ENCODE peak calls at places on chromosome 4, in four cellular contexts. One of them, this sample, is unnamed.

GRCh38 chr4:22391548-22391947 is 124.3 kb downstream of the ADGRA3 start:
- DNase-seq in stomach: no peak
- DNase-seq in A549: no peak
- DNase-seq in tibial nerve: no peak
- DNase-seq in this sample: no peak

GRCh38 chr4:6688879-6689505 is 4.7 kb upstream of the S100P start:
- DNase-seq in stomach: peak
- DNase-seq in A549: peak
- DNase-seq in tibial nerve: peak
- DNase-seq in this sample: peak

GRCh38 chr4:87100093-87100634 is 120.3 kb downstream of the KLHL8 start:
- DNase-seq in stomach: no peak
- DNase-seq in A549: no peak
- DNase-seq in tibial nerve: no peak
- DNase-seq in this sample: no peak

GRCh38 chr4:144645621-144646522 is at the start of gene HHIP:
- DNase-seq in stomach: peak
- DNase-seq in A549: peak
- DNase-seq in tibial nerve: peak
- DNase-seq in this sample: peak

GRCh38 chr4:8922481-8922880 is 50.8 kb upstream of the HMX1 start:
- DNase-seq in stomach: peak
- DNase-seq in A549: no peak
- DNase-seq in tibial nerve: no peak
- DNase-seq in this sample: no peak

GRCh38 chr4:22466582-22466981 is 49.3 kb downstream of the ADGRA3 start:
- DNase-seq in stomach: no peak
- DNase-seq in A549: no peak
- DNase-seq in tibial nerve: no peak
- DNase-seq in this sample: no peak

GRCh38 chr4:52825311-52826090 is 36.6 kb upstream of the RASL11B start:
- DNase-seq in stomach: no peak
- DNase-seq in A549: no peak
- DNase-seq in tibial nerve: no peak
- DNase-seq in this sample: no peak

GRCh38 chr4:147683172-147683571 is 791 bp downstream of the PRMT9 start:
- DNase-seq in stomach: no peak
- DNase-seq in A549: no peak
- DNase-seq in tibial nerve: no peak
- DNase-seq in this sample: peak

GRCh38 chr4:88244821-88245579 is 39.4 kb downstream of the PPM1K start:
- DNase-seq in stomach: no peak
- DNase-seq in A549: no peak
- DNase-seq in tibial nerve: no peak
- DNase-seq in this sample: peak

GRCh38 chr4:80202190-80202711 is 4.9 kb downstream of the PRDM8 start:
- DNase-seq in stomach: peak
- DNase-seq in A549: peak
- DNase-seq in tibial nerve: peak
- DNase-seq in this sample: peak

GRCh38 chr4:149993030-149993429 is 85.2 kb upstream of the DCLK2 start:
- DNase-seq in stomach: no peak
- DNase-seq in A549: no peak
- DNase-seq in tibial nerve: no peak
- DNase-seq in this sample: no peak

GRCh38 chr4:16027114-16027513 is 56.7 kb downstream of the PROM1 start:
- DNase-seq in stomach: no peak
- DNase-seq in A549: no peak
- DNase-seq in tibial nerve: no peak
- DNase-seq in this sample: no peak

GRCh38 chr4:116926631-116927295 is 158.6 kb downstream of the TRAM1L1 start:
- DNase-seq in stomach: no peak
- DNase-seq in A549: no peak
- DNase-seq in tibial nerve: no peak
- DNase-seq in this sample: no peak

GRCh38 chr4:31045151-31045550 is 325.0 kb downstream of the PCDH7 start:
- DNase-seq in stomach: no peak
- DNase-seq in A549: no peak
- DNase-seq in tibial nerve: no peak
- DNase-seq in this sample: no peak

GRCh38 chr4:72418458-72418857 is 150.6 kb downstream of the ADAMTS3 start:
- DNase-seq in stomach: no peak
- DNase-seq in A549: no peak
- DNase-seq in tibial nerve: no peak
- DNase-seq in this sample: no peak

GRCh38 chr4:41887821-41888699 is 47.2 kb upstream of the TMEM33 start:
- DNase-seq in stomach: peak
- DNase-seq in A549: no peak
- DNase-seq in tibial nerve: no peak
- DNase-seq in this sample: peak

GRCh38 chr4:159926871-159927270 is 824.0 kb downstream of the RAPGEF2 start:
- DNase-seq in stomach: no peak
- DNase-seq in A549: no peak
- DNase-seq in tibial nerve: no peak
- DNase-seq in this sample: no peak

GRCh38 chr4:26086621-26087068 is 172.6 kb downstream of the SMIM20 start:
- DNase-seq in stomach: no peak
- DNase-seq in A549: no peak
- DNase-seq in tibial nerve: no peak
- DNase-seq in this sample: no peak

GRCh38 chr4:183344523-183345255 is 22.5 kb upstream of the CLDN24 start:
- DNase-seq in stomach: no peak
- DNase-seq in A549: no peak
- DNase-seq in tibial nerve: no peak
- DNase-seq in this sample: no peak

GRCh38 chr4:111641813-111642579 is 503.3 kb upstream of the FAM241A start:
- DNase-seq in stomach: peak
- DNase-seq in A549: peak
- DNase-seq in tibial nerve: no peak
- DNase-seq in this sample: peak

GRCh38 chr4:99811850-99812249 is 4.8 kb upstream of the DAPP1 start:
- DNase-seq in stomach: no peak
- DNase-seq in A549: no peak
- DNase-seq in tibial nerve: no peak
- DNase-seq in this sample: peak

GRCh38 chr4:11158971-11159370 is 269.7 kb downstream of the HS3ST1 start:
- DNase-seq in stomach: no peak
- DNase-seq in A549: no peak
- DNase-seq in tibial nerve: no peak
- DNase-seq in this sample: no peak

GRCh38 chr4:23083391-23083790 is 390.7 kb downstream of the GBA3 start:
- DNase-seq in stomach: no peak
- DNase-seq in A549: no peak
- DNase-seq in tibial nerve: no peak
- DNase-seq in this sample: no peak

GRCh38 chr4:169914871-169915270 is 111.3 kb downstream of the MFAP3L start:
- DNase-seq in stomach: no peak
- DNase-seq in A549: no peak
- DNase-seq in tibial nerve: no peak
- DNase-seq in this sample: no peak

GRCh38 chr4:40003986-40004385 is 26.3 kb upstream of the PDS5A start:
- DNase-seq in stomach: no peak
- DNase-seq in A549: no peak
- DNase-seq in tibial nerve: no peak
- DNase-seq in this sample: no peak

GRCh38 chr4:123443401-123444297 is 47.1 kb downstream of the SPRY1 start:
- DNase-seq in stomach: no peak
- DNase-seq in A549: no peak
- DNase-seq in tibial nerve: no peak
- DNase-seq in this sample: peak

GRCh38 chr4:931960-932712 is at the start of the genes GAK and TMEM175:
- DNase-seq in stomach: peak
- DNase-seq in A549: peak
- DNase-seq in tibial nerve: peak
- DNase-seq in this sample: peak

GRCh38 chr4:929970-930625 is 2.0 kb downstream of the GAK start:
- DNase-seq in stomach: peak
- DNase-seq in A549: no peak
- DNase-seq in tibial nerve: no peak
- DNase-seq in this sample: no peak

GRCh38 chr4:930827-931193 is 1.3 kb downstream of the GAK start:
- DNase-seq in stomach: no peak
- DNase-seq in A549: no peak
- DNase-seq in tibial nerve: no peak
- DNase-seq in this sample: peak

GRCh38 chr4:931194-931959 is 739 bp downstream of the GAK start:
- DNase-seq in stomach: no peak
- DNase-seq in A549: no peak
- DNase-seq in tibial nerve: no peak
- DNase-seq in this sample: peak

DNA sequence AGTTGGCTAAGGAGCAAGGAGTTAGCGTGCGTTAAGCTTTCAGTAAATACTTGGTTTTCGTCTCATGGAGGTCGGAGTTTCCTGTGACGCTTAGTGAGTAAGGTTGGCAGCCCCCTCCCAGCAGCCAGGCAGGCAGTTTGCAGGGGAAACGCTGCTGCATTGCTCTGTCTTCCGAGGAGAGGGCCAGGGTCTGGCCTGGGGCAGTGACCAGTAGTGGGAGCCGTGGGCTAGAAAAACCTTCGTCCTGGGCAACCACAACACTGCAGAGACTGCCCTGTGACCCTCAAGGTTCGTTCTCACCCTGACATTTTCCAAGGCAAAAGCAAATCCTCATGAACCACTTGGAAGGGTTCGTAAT is 432 bp downstream of the TMEM175 start:
- DNase-seq in stomach: no peak
- DNase-seq in A549: no peak
- DNase-seq in tibial nerve: no peak
- DNase-seq in this sample: no peak
- TF ChIP-seq CTCF in stomach: no peak
- TF ChIP-seq CTCF in A549: no peak
- TF ChIP-seq CTCF in tibial nerve: peak
- TF ChIP-seq CTCF in this sample: no peak

GRCh38 chr4:140090215-140090731 is 63.7 kb downstream of the MAML3 start:
- DNase-seq in stomach: no peak
- DNase-seq in A549: peak
- DNase-seq in tibial nerve: no peak
- DNase-seq in this sample: no peak

GRCh38 chr4:140091305-140091704 is 62.7 kb downstream of the MAML3 start:
- DNase-seq in stomach: no peak
- DNase-seq in A549: no peak
- DNase-seq in tibial nerve: no peak
- DNase-seq in this sample: no peak

GRCh38 chr4:140089216-140089615 is 64.8 kb downstream of the MAML3 start:
- DNase-seq in stomach: no peak
- DNase-seq in A549: no peak
- DNase-seq in tibial nerve: no peak
- DNase-seq in this sample: no peak

GRCh38 chr4:140094701-140095420 is 59.1 kb downstream of the MAML3 start:
- DNase-seq in stomach: peak
- DNase-seq in A549: no peak
- DNase-seq in tibial nerve: peak
- DNase-seq in this sample: peak

GRCh38 chr4:140092094-140092820 is 61.7 kb downstream of the MAML3 start:
- DNase-seq in stomach: peak
- DNase-seq in A549: no peak
- DNase-seq in tibial nerve: no peak
- DNase-seq in this sample: peak
- TF ChIP-seq EP300 in stomach: no peak
- TF ChIP-seq EP300 in A549: no peak
- TF ChIP-seq EP300 in tibial nerve: no peak
- TF ChIP-seq EP300 in this sample: no peak

DNA sequence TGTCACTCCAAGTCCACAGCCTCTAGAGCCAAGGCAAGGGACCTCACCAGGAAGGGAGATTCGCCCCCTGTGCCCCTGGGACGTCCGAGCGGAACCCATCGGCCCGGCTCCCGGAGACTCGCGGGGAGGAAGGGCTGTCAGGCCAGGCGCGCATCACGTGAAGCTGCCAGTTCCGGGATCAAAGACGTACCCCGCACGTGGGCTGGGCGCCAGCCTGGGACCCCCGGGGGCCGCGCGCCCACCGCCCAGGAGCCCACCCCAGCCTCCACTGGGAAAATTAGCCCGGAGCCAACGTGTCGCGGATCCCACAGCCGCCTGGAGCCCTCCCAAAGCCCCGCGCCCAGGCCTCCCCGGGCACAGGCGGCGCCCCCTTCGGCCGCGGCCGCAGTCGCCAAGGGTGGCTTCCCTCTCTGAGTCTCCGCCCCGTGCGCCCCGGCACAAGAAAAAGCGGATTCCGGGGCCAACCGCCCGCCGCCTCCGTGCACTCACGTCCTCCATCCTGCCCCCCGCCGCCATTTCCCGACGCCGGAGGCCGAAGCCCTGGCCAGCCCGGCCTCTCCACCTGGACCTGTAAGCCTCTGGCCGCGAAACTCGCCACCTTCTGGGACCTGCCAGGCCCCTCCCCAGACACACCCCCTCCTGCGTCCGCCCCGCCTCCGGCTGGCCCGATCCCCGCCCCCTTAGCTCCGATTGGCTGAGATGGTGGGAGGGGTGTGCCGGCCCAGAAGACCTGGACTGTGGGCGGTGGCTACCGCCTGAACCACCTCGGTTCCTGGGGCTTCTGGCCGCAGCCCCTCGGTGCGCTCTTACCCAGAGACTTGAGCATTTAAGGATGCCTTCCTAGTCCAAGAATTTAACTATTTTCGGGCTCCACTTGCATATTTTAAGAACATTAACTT is at the start of gene TMEM192:
- DNase-seq in stomach: peak
- DNase-seq in A549: peak
- DNase-seq in tibial nerve: peak
- DNase-seq in this sample: peak
- TF ChIP-seq POLR2A in stomach: no peak
- TF ChIP-seq POLR2A in A549: no peak
- TF ChIP-seq POLR2A in tibial nerve: peak
- TF ChIP-seq POLR2A in this sample: peak

GRCh38 chr4:54386693-54387092 is 157.6 kb downstream of the PDGFRA start:
- DNase-seq in stomach: no peak
- DNase-seq in A549: no peak
- DNase-seq in tibial nerve: no peak
- DNase-seq in this sample: no peak

GRCh38 chr4:54382623-54383022 is 153.5 kb downstream of the PDGFRA start:
- DNase-seq in stomach: no peak
- DNase-seq in A549: no peak
- DNase-seq in tibial nerve: no peak
- DNase-seq in this sample: no peak

GRCh38 chr4:54386270-54386669 is 157.2 kb downstream of the PDGFRA start:
- DNase-seq in stomach: no peak
- DNase-seq in A549: no peak
- DNase-seq in tibial nerve: no peak
- DNase-seq in this sample: no peak

GRCh38 chr4:54384152-54384551 is 155.1 kb downstream of the PDGFRA start:
- DNase-seq in stomach: no peak
- DNase-seq in A549: no peak
- DNase-seq in tibial nerve: no peak
- DNase-seq in this sample: no peak

DNA sequence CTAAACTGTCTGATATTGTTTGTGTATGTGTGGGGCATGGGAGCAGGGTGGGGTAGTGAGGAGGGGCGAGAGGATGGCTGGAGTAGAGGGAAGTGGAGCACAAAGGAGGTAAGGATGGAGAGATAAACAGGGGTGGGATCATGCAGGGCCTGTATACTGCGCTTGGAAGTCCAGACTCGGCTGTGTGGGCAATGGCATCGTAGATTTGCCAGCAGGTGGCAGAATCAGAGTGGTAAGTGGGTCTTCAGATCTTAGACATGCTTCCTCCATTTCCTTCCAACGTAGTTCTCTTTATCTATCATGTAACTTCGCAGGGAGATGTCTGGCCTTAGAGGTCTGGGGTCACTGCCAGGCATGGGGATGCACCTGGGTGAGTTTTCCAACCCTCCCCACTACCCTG is 155.5 kb downstream of the PDGFRA start:
- DNase-seq in stomach: peak
- DNase-seq in A549: no peak
- DNase-seq in tibial nerve: no peak
- DNase-seq in this sample: peak
- TF ChIP-seq CTCF in stomach: peak
- TF ChIP-seq CTCF in A549: no peak
- TF ChIP-seq CTCF in tibial nerve: peak
- TF ChIP-seq CTCF in this sample: peak